ENCODE peak calls at places on chromosomes 4 and X, in seven cellular contexts. F is NCI-H2171 treated with DMSO at 0.1 percent for 48 hours, M is memory B cell, E is activated T-helper 1 cell treated with Interleukin-2 at 50 U/mL for 16 hours, D is T-helper 2 cell, A is fibroblast of pulmonary artery, L is amygdala. S is an unnamed sample.

GRCh38 chr4:118823471-118823870 is 12.5 kb downstream of the SEC24D start:
- DNase-seq in F (peak), M (no peak), E (no peak), D (no peak), A (no peak), L (no peak), S (no peak)

GRCh38 chr4:137819964-137820383 is 287.7 kb upstream of the PCDH18 start:
- DNase-seq in F (peak), M (no peak), E (no peak), D (no peak), A (peak), L (no peak), S (no peak)

GRCh38 chr4:123397276-123398150 is 918 bp downstream of the SPRY1 start:
- DNase-seq in F (peak), M (peak), E (no peak), D (no peak), A (peak), L (peak), S (peak)

GRCh38 chrX:16842684-16843083 is 27.5 kb downstream of the RBBP7 start:
- DNase-seq in F (no peak), M (no peak), E (no peak), D (no peak), A (no peak), L (no peak), S (no peak)

GRCh38 chrX:23901805-23902204 is 5.9 kb downstream of the APOO start:
- DNase-seq in F (peak), M (peak), E (no peak), D (no peak), A (peak), L (peak), S (peak)

GRCh38 chr4:154743683-154744340 is at the start of gene LRAT:
- DNase-seq in F (peak), M (no peak), E (no peak), D (peak), A (no peak), L (peak), S (no peak)

GRCh38 chr4:7929530-7929951 is 10.1 kb downstream of the AFAP1 start:
- DNase-seq in F (no peak), M (no peak), E (no peak), D (no peak), A (no peak), L (no peak), S (no peak)

GRCh38 chrX:38233891-38234807 is 13.5 kb upstream of the SRPX start:
- DNase-seq in F (no peak), M (no peak), E (no peak), D (no peak), A (peak), L (no peak), S (no peak)

GRCh38 chrX:24553016-24553415 is 87.9 kb downstream of the PDK3 start:
- DNase-seq in F (no peak), M (no peak), E (no peak), D (no peak), A (peak), L (no peak), S (no peak)

GRCh38 chr4:121216438-121216837 is 52.3 kb upstream of the TNIP3 start:
- DNase-seq in F (no peak), M (no peak), E (no peak), D (no peak), A (no peak), L (no peak), S (no peak)

GRCh38 chrX:131068945-131069719 is 11.0 kb downstream of the ARHGAP36 start:
- DNase-seq in F (peak), M (no peak), E (no peak), D (no peak), A (peak), L (peak), S (no peak)

GRCh38 chr4:81426770-81427604 is 44.7 kb downstream of the RASGEF1B start:
- DNase-seq in F (no peak), M (no peak), E (no peak), D (no peak), A (no peak), L (no peak), S (no peak)

GRCh38 chr4:20395160-20395773 is 143.6 kb downstream of the SLIT2 start:
- DNase-seq in F (no peak), M (peak), E (no peak), D (no peak), A (peak), L (no peak), S (no peak)

GRCh38 chrX:45198706-45199105 is 2.0 kb downstream of the DIPK2B start:
- DNase-seq in F (no peak), M (no peak), E (no peak), D (no peak), A (no peak), L (no peak), S (no peak)

GRCh38 chr4:152488246-152488645 is 47.6 kb downstream of the FBXW7 start:
- DNase-seq in F (no peak), M (no peak), E (no peak), D (no peak), A (no peak), L (no peak), S (no peak)

GRCh38 chr4:87530868-87531267 is 1.7 kb upstream of the SPARCL1 start:
- DNase-seq in F (peak), M (no peak), E (no peak), D (no peak), A (peak), L (peak), S (no peak)

GRCh38 chr4:189785257-189785656 is 155.4 kb upstream of the FRG1 start:
- DNase-seq in F (no peak), M (no peak), E (no peak), D (no peak), A (no peak), L (no peak), S (no peak)

GRCh38 chr4:184145596-184145995 is 72.1 kb downstream of the ENPP6 start:
- DNase-seq in F (no peak), M (no peak), E (no peak), D (no peak), A (no peak), L (no peak), S (no peak)

GRCh38 chr4:79247695-79248394 is 78.0 kb downstream of the NAA11 start:
- DNase-seq in F (no peak), M (no peak), E (no peak), D (no peak), A (no peak), L (no peak), S (no peak)

GRCh38 chrX:100979881-100980607 is 10.5 kb downstream of the ARL13A start:
- DNase-seq in F (no peak), M (no peak), E (no peak), D (no peak), A (no peak), L (no peak), S (no peak)

GRCh38 chr4:124061413-124061812 is 651.1 kb downstream of the ANKRD50 start:
- DNase-seq in F (no peak), M (no peak), E (no peak), D (no peak), A (peak), L (no peak), S (no peak)

GRCh38 chr4:16914208-16914607 is 15.8 kb upstream of the LDB2 start:
- DNase-seq in F (no peak), M (no peak), E (no peak), D (no peak), A (peak), L (no peak), S (no peak)

GRCh38 chrX:40105791-40106676 is 8.3 kb upstream of the BCOR start:
- DNase-seq in F (peak), M (peak), E (peak), D (peak), A (no peak), L (peak), S (peak)

GRCh38 chr4:73021634-73022033 is 47.9 kb downstream of the COX18 start:
- DNase-seq in F (peak), M (no peak), E (no peak), D (no peak), A (peak), L (no peak), S (no peak)

GRCh38 chrX:68991691-68992345 is 163.0 kb downstream of the EFNB1 start:
- DNase-seq in F (no peak), M (no peak), E (no peak), D (no peak), A (no peak), L (no peak), S (no peak)

GRCh38 chr4:155047755-155048154 is 160.7 kb upstream of the NPY2R start:
- DNase-seq in F (no peak), M (no peak), E (no peak), D (no peak), A (peak), L (no peak), S (no peak)

GRCh38 chrX:155819525-155819924 is 61.6 kb upstream of the VAMP7 start:
- DNase-seq in F (no peak), M (no peak), E (no peak), D (no peak), A (no peak), L (no peak), S (no peak)

GRCh38 chr4:48360285-48360965 is 19.1 kb downstream of the SLAIN2 start:
- DNase-seq in F (no peak), M (no peak), E (no peak), D (no peak), A (peak), L (no peak), S (no peak)

GRCh38 chr4:113783289-113783688 is 21.8 kb upstream of the CAMK2D start:
- DNase-seq in F (no peak), M (no peak), E (no peak), D (no peak), A (no peak), L (no peak), S (no peak)

GRCh38 chrX:69313622-69314290 is 148.5 kb upstream of the PJA1 start:
- DNase-seq in F (no peak), M (no peak), E (no peak), D (no peak), A (no peak), L (no peak), S (no peak)

GRCh38 chr4:138259296-138259695 is 17.1 kb upstream of the SLC7A11 start:
- DNase-seq in F (no peak), M (no peak), E (no peak), D (no peak), A (no peak), L (no peak), S (no peak)

GRCh38 chr4:109977854-109978501 is 65.3 kb downstream of the EGF start:
- DNase-seq in F (peak), M (no peak), E (no peak), D (no peak), A (peak), L (no peak), S (no peak)

GRCh38 chrX:63889001-63889400 is 104.0 kb upstream of the ARHGEF9 start:
- DNase-seq in F (no peak), M (no peak), E (no peak), D (no peak), A (peak), L (no peak), S (no peak)

GRCh38 chrX:2324116-2324515 is 176.7 kb downstream of the DHRSX start:
- DNase-seq in F (no peak), M (no peak), E (no peak), D (no peak), A (no peak), L (no peak), S (no peak)

GRCh38 chr4:17325098-17325497 is 186.8 kb downstream of the QDPR start:
- DNase-seq in F (no peak), M (no peak), E (no peak), D (no peak), A (no peak), L (no peak), S (no peak)

S was measured in effector memory CD8-positive, alpha-beta T cell.